ENCODE peak calls at places on chromosomes 13 and 19, in seven cellular contexts. V is choroid plexus epithelial cell; O is tibial nerve; D is stimulated activated CD8-positive, alpha-beta memory T cell treated with anti-CD3 and anti-CD28 coated beads, Interleukin-2, amount 100 ng/mL, for 1 hour; J is heart left ventricle; W is iris pigment epithelial cell; I is AG09319. G is an unnamed sample.

GRCh38 chr19:35354898-35355297 is 3.4 kb upstream of the FFAR3 start:
- DNase-seq in J (no peak), V (no peak), O (no peak), W (no peak), D (no peak), I (no peak), G (no peak)

GRCh38 chr19:19475845-19476828 is 39.2 kb downstream of the TSSK6 start:
- DNase-seq in I (no peak), J (no peak), D (no peak), V (peak), O (no peak), W (no peak), G (no peak)

GRCh38 chr13:36783883-36784282 is 35.1 kb upstream of the RFXAP start:
- DNase-seq in O (no peak), W (no peak), I (no peak), V (no peak), D (no peak), J (no peak), G (no peak)

GRCh38 chr19:30784850-30785459 is 412.8 kb downstream of the ZNF536 start:
- DNase-seq in W (peak), O (peak), V (peak), J (peak), D (peak), I (no peak), G (peak)

GRCh38 chr19:4575267-4575793 is 15.8 kb upstream of the SEMA6B start:
- DNase-seq in W (peak), J (peak), V (peak), I (peak), O (peak), D (no peak), G (peak)

GRCh38 chr13:106391271-106391670 is 144.2 kb downstream of the EFNB2 start:
- DNase-seq in D (no peak), O (no peak), W (no peak), I (no peak), V (no peak), J (no peak), G (no peak)

GRCh38 chr13:73177017-73177416 is 118.2 kb downstream of the KLF5 start:
- DNase-seq in O (no peak), I (no peak), J (no peak), W (no peak), V (no peak), D (no peak), G (no peak)

GRCh38 chr13:80824231-80824630 is 483.3 kb upstream of the SPRY2 start:
- DNase-seq in O (peak), V (peak), I (no peak), J (no peak), W (peak), D (no peak), G (no peak)

GRCh38 chr13:107370036-107370785 is 802.3 kb upstream of the ARGLU1 start:
- DNase-seq in O (no peak), I (no peak), D (no peak), W (peak), V (peak), J (no peak), G (no peak)

GRCh38 chr19:42596391-42597071 is 1.8 kb upstream of the CEACAM8 start:
- DNase-seq in W (peak), O (no peak), J (peak), D (peak), V (peak), I (no peak), G (no peak)